ENCODE peak calls at places on chromosome 22, in nine cellular contexts. V is CD8-positive, alpha-beta memory T cell; Y is lower lobe of right lung; I is naive thymus-derived CD4-positive, alpha-beta T cell; C is K562; G is DND-41; O is PC-9; W is HCT116; P is H9. H is an unnamed sample. For H3K4me1, the result is how much of the 10 kb centered on the place peaks cover.

GRCh38 chr22:35310556-35311550 is 11.2 kb downstream of the TOM1 start:
- DNase-seq in Y (no peak), G (no peak), I (no peak), V (no peak), O (peak), P (no peak), C (no peak), W (no peak), H (no peak)

GRCh38 chr22:28716686-28717085 is 24.9 kb downstream of the CHEK2 start:
- DNase-seq in O (no peak), G (no peak), V (no peak), P (no peak), I (no peak), Y (no peak), W (no peak), C (no peak), H (no peak)

GRCh38 chr22:40599731-40600130 is 36.8 kb downstream of the MRTFA start:
- DNase-seq in V (no peak), W (no peak), Y (no peak), G (no peak), P (no peak), O (no peak), C (no peak), I (no peak), H (no peak)

GRCh38 chr22:25062378-25063095 is 110.0 kb downstream of the KIAA1671 start:
- DNase-seq in P (no peak), W (no peak), Y (no peak), G (peak), C (no peak), O (no peak), I (peak), V (peak), H (peak)

GRCh38 chr22:24471570-24471969 is 23.6 kb upstream of the UPB1 start:
- DNase-seq in I (no peak), G (no peak), P (no peak), C (no peak), W (no peak), O (no peak), Y (no peak), V (no peak), H (no peak)

GRCh38 chr22:12613199-12613598 is 2914.8 kb upstream of the OR11H1 start:
- DNase-seq in C (no peak), P (no peak), G (no peak), W (no peak), V (no peak), Y (no peak), I (no peak), O (no peak), H (no peak)

GRCh38 chr22:31911565-31912401 is 32.6 kb upstream of the YWHAH start:
- DNase-seq in W (no peak), O (peak), I (no peak), G (no peak), V (no peak), Y (no peak), C (peak), P (no peak), H (no peak)

GRCh38 chr22:33065230-33065629 is 7.0 kb upstream of the SYN3 start:
- DNase-seq in V (no peak), P (no peak), W (no peak), C (no peak), Y (no peak), I (no peak), O (no peak), G (no peak), H (no peak)

GRCh38 chr22:24409707-24410106 is 17.7 kb upstream of the ADORA2A start:
- DNase-seq in W (no peak), G (no peak), O (no peak), C (no peak), Y (no peak), I (no peak), V (peak), P (no peak), H (no peak)

GRCh38 chr22:27113211-27114030 is 456.0 kb downstream of the MIAT start:
- DNase-seq in W (peak), V (no peak), G (no peak), I (no peak), C (no peak), P (no peak), Y (no peak), O (peak), H (no peak)

GRCh38 chr22:36325163-36326031 is 62.4 kb downstream of the MYH9 start:
- DNase-seq in I (no peak), P (no peak), O (peak), W (no peak), V (no peak), C (no peak), G (no peak), Y (peak), H (no peak)

GRCh38 chr22:47154621-47155081 is 392.2 kb downstream of the TBC1D22A start:
- DNase-seq in G (no peak), O (no peak), V (no peak), C (no peak), I (no peak), Y (no peak), P (no peak), W (no peak), H (no peak)

GRCh38 chr22:36194971-36195370 is 6.6 kb downstream of the APOL4 start:
- DNase-seq in C (no peak), O (peak), Y (peak), P (peak), G (peak), V (peak), W (peak), I (peak), H (peak)

GRCh38 chr22:21876486-21877176 is 9.2 kb upstream of the MAPK1 start:
- DNase-seq in Y (no peak), V (no peak), O (no peak), I (no peak), G (no peak), C (peak), P (no peak), W (no peak), H (no peak)

GRCh38 chr22:50209893-50210292 is 9.1 kb downstream of the SELENOO start:
- DNase-seq in V (peak), Y (peak), G (peak), O (peak), I (peak), C (peak), P (no peak), W (no peak), H (peak)

GRCh38 chr22:24697671-24698082 is 76.8 kb downstream of the PIWIL3 start:
- DNase-seq in C (no peak), V (no peak), P (no peak), G (peak), Y (peak), O (no peak), I (no peak), W (no peak), H (no peak)

GRCh38 chr22:36966851-36967535 is 52.3 kb downstream of the TST start:
- DNase-seq in I (no peak), G (no peak), P (no peak), C (no peak), V (no peak), O (no peak), Y (no peak), W (no peak), H (no peak)

GRCh38 chr22:17774206-17774927 is at the start of gene BID:
- DNase-seq in I (peak), Y (peak), P (no peak), C (peak), G (peak), V (peak), W (no peak), O (peak), H (peak)

GRCh38 chr22:29225422-29226090 is 19.9 kb downstream of the EMID1 start:
- DNase-seq in W (no peak), P (no peak), C (no peak), G (no peak), Y (no peak), I (no peak), O (no peak), V (no peak), H (no peak)

GRCh38 chr22:46893281-46894020 is 131.0 kb downstream of the TBC1D22A start:
- DNase-seq in I (no peak), C (no peak), V (no peak), O (no peak), Y (no peak), W (no peak), G (no peak), P (no peak), H (no peak)

GRCh38 chr22:49373289-49373666 is 454.4 kb downstream of the BRD1 start:
- DNase-seq in C (no peak), G (no peak), I (no peak), O (no peak), P (no peak), V (no peak), Y (no peak), W (no peak), H (no peak)

GRCh38 chr22:48756146-48757111 is 1071.2 kb downstream of the BRD1 start:
- DNase-seq in I (no peak), G (no peak), P (no peak), W (no peak), C (no peak), Y (peak), V (no peak), O (no peak), H (no peak)

GRCh38 chr22:48782326-48782725 is 1045.3 kb downstream of the BRD1 start:
- DNase-seq in G (no peak), W (no peak), P (no peak), I (no peak), C (no peak), Y (no peak), O (no peak), V (no peak), H (no peak)

GRCh38 chr22:23569716-23570115 is 10.4 kb downstream of the IGLL1 start:
- DNase-seq in P (no peak), W (no peak), Y (no peak), V (no peak), I (no peak), C (no peak), O (no peak), G (peak), H (no peak)

GRCh38 chr22:31447337-31447736 is 42.3 kb downstream of the EIF4ENIF1 start:
- DNase-seq in Y (no peak), O (no peak), G (no peak), P (no peak), W (no peak), I (no peak), C (no peak), V (no peak), H (no peak)

GRCh38 chr22:17501679-17502285 is 61.5 kb upstream of the SLC25A18 start:
- DNase-seq in G (peak), W (peak), I (peak), C (peak), O (peak), V (no peak), Y (no peak), P (no peak), H (peak)

GRCh38 chr22:32949719-32950118 is 108.5 kb downstream of the SYN3 start:
- DNase-seq in P (no peak), C (no peak), G (no peak), I (no peak), Y (no peak), O (no peak), V (no peak), W (no peak), H (no peak)

GRCh38 chr22:50665738-50666137 is 6.9 kb upstream of the SHANK3 start:
- DNase-seq in Y (no peak), C (no peak), W (no peak), P (no peak), G (no peak), V (no peak), O (no peak), I (no peak), H (no peak)

GRCh38 chr22:27973851-27974250 is 54.8 kb upstream of the PITPNB start:
- DNase-seq in G (no peak), V (no peak), P (no peak), O (no peak), I (no peak), C (no peak), Y (no peak), W (no peak), H (no peak)

GRCh38 chr22:31532060-31532459 is 35.7 kb downstream of the SFI1 start:
- DNase-seq in V (no peak), G (no peak), W (no peak), P (no peak), I (no peak), C (no peak), O (no peak), Y (no peak), H (no peak)

GRCh38 chr22:50293441-50294318 is 13.8 kb downstream of the PLXNB2 start:
- DNase-seq in P (peak), I (no peak), W (no peak), Y (peak), C (no peak), V (no peak), G (no peak), O (peak), H (no peak)

GRCh38 chr22:35325209-35325608 is 25.5 kb downstream of the TOM1 start:
- DNase-seq in O (no peak), P (no peak), G (no peak), W (no peak), Y (no peak), V (no peak), I (no peak), C (no peak), H (no peak)

GRCh38 chr22:41524809-41525449 is 19.3 kb downstream of the POLR3H start:
- DNase-seq in C (no peak), W (no peak), G (peak), P (no peak), V (peak), Y (no peak), O (no peak), I (peak), H (peak)

GRCh38 chr22:48651981-48652538 is 1175.6 kb downstream of the BRD1 start:
- DNase-seq in P (no peak), I (no peak), C (no peak), W (no peak), O (no peak), Y (no peak), V (no peak), G (no peak), H (no peak)

DNA sequence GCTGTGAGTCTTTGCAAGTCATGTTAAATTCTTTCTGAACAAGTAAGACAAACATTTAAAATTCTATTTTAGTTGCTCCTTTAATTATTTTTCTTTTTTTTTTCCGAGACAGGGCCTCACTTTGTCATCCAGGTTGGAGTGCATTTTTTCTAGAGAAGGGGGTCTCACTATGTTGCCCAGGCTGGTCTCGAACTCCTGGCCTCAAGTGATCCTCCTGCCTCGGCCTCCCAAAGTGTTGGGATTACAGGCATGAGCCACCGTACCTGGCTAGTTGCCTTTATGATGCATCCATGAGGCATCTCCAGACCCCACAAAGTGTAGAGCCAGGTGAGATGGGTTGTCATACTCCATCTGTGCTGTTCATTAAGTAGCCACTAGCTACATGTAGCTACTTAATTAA is 4.4 kb downstream of the ATXN10 start:
- DNase-seq in V (no peak), W (no peak), C (no peak), I (no peak), G (no peak), Y (no peak), P (no peak), O (no peak), H (no peak)
- H3K4me1 ChIP-seq in V (under half), W (under half), C (under half), I (under half), G (under half), Y (under half), P (under half), O (half or more), H (under half)

GRCh38 chr22:38353142-38353629 is 36.0 kb upstream of the CSNK1E start:
- DNase-seq in C (peak), V (peak), W (peak), I (peak), Y (peak), G (peak), O (peak), P (peak), H (peak)
- H3K27ac ChIP-seq in C (no peak), V (no peak), W (no peak), I (no peak), Y (no peak), G (no peak), O (no peak), P (no peak), H (no peak)

DNA sequence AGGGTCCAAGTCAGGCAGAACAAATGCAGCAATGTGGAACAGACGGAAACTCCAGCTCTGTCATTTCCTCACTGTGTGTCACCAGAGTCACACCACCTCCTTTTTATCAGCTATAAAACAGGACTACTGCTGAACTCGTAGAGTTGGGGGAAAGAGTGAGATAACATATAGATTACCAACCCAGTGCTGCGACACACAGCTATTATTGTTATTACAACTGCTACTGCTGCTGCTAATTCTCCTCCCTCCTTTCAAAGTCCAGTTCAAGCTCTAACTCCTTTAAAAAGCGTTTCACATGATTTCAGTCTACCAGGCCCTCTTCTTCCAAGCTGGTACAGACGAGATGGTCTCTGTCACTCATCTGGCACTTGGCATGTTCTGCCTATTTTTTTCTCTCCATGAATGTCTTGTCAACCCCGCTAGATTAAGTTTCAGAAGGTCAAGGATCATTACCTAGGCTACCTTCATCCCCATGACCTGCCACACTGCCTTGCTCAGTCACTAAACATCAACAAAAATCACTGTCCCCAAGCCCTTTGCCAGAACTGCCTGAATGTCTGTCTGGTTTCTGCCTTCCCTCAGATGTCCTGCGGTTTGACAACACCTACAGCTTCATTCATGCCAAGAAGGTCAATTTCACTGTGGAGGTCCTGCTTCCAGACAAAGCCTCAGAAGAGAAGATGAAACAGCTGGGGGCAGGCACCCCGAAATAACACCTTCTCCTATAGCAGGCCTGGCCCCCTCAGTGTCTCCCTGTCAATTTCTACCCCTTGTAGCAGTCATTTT is 3.7 kb upstream of the MTFP1 start:
- DNase-seq in Y (no peak), I (no peak), P (no peak), G (no peak), V (no peak), O (no peak), W (no peak), C (no peak), H (no peak)
- H3K4me1 ChIP-seq in Y (half or more), I (under half), P (under half), G (half or more), V (under half), O (half or more), W (under half), C (under half), H (under half)

DNA sequence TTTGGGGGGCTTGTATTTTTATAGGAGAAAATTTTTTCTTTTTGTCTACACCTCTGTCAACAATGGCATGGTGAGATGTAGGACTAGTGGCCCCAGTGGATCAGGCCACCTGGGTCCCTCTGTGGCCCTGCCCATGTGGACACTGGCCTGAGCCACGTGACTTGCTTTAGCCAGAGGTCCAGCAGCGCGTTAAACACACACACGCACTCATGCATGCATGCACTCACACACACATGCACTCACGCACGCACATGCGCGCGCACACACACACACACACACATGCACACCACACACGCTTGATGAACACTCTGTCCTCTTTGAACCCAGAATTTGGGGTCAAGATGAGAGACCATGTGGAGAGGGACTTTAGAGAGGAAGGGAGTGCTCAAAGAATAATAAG is 59.4 kb upstream of the NUP50 start:
- DNase-seq in G (no peak), Y (no peak), I (no peak), C (no peak), O (no peak), V (no peak), P (no peak), W (no peak), H (no peak)
- H3K27ac ChIP-seq in G (no peak), Y (no peak), I (no peak), C (no peak), O (no peak), V (no peak), P (no peak), W (no peak), H (no peak)

DNA sequence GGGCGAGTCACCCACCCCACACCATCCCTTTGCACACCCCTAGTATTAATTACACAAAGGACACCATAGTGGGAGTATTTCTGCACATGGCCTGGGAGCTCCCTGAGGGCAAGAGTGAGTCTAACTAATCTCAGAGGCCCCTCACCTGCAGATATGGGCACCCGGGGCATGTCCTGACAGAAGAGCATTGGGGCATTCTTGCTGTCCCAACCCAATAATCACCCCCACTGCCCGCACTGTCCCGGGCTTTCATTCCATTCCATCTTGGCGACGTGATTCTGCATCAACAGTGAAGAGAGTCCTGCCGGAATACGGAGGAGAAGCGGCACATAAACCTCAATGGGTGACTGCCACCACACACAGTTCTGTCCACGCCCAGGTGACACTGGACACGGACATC is 38.3 kb downstream of the SCUBE1 start:
- DNase-seq in O (no peak), Y (no peak), I (no peak), W (no peak), V (no peak), G (no peak), P (no peak), C (no peak), H (no peak)
- H3K4me1 ChIP-seq in O (under half), Y (under half), I (under half), W (under half), V (under half), G (under half), P (under half), C (under half), H (under half)

DNA sequence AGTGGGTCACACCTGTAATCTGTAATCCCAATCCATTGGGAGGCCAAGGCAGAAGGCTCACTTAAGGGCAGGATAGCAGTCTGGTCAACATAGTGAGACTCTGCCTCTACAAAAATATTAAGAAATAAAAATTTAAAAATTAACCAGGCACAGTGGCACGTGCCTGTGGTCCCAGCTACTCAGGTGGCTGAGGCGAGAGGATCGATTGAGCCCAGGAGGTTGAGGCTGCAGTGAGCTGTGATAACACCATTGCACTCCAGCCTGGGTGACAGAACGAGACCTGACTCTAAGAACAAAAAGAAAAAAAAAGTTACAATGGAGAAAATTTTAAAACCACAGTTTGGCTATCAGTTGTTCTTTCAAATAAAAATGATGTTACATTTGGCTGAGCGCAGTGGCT is 13.4 kb upstream of the SYNGR1 start:
- DNase-seq in Y (no peak), I (no peak), O (no peak), W (no peak), C (no peak), P (no peak), G (no peak), V (no peak), H (no peak)
- H3K27ac ChIP-seq in Y (no peak), I (no peak), O (no peak), W (no peak), C (no peak), P (no peak), G (no peak), V (no peak), H (no peak)

GRCh38 chr22:19735665-19736510 is 12.5 kb downstream of the GP1BB start:
- DNase-seq in P (no peak), C (peak), W (no peak), O (no peak), Y (no peak), V (no peak), I (no peak), G (no peak), H (no peak)
- H3K4me1 ChIP-seq in P (under half), C (under half), W (under half), O (under half), Y (under half), V (under half), I (under half), G (under half), H (under half)